ENCODE peak calls at places on chromosomes 3 and 15, in seven cellular contexts. L is stimulated activated CD4-positive, alpha-beta T cell treated with anti-CD3 and anti-CD28 coated beads, Interleukin-15, amount 100 ng/mL, for 24 hours; M is SW480; X is stimulated activated CD8-positive, alpha-beta memory T cell treated with anti-CD3 and anti-CD28 coated beads, Interleukin-15, amount 100 ng/mL, for 24 hours; F is cortex of kidney; P is astrocyte of the hippocampus; J is astrocyte of the spinal cord. O is an unnamed sample.
A peak's percentile ranks its signal among the peaks of the same experiment; 100 is the strongest.

GRCh38 chr15:65646486-65646885 is 24.7 kb downstream of the SLC24A1 start:
- DNase-seq in L (no peak), M (no peak), X (no peak), F (no peak), P (no peak), J (peak; percentile 36), O (no peak)

GRCh38 chr15:55403531-55403930 is 4.6 kb downstream of the CCPG1 start:
- DNase-seq in L (no peak), M (peak; percentile 17), X (no peak), F (no peak), P (peak; percentile 14), J (peak; percentile 67), O (peak; percentile 45)

GRCh38 chr3:195196266-195196665 is 74.7 kb downstream of the XXYLT1 start:
- DNase-seq in L (no peak), M (no peak), X (no peak), F (no peak), P (peak; percentile 67), J (peak; percentile 67), O (no peak)

GRCh38 chr15:82643992-82644391 is 3.2 kb downstream of the CPEB1 start:
- DNase-seq in L (no peak), M (no peak), X (no peak), F (no peak), P (no peak), J (no peak), O (no peak)

GRCh38 chr3:38114052-38114874 is 22.7 kb downstream of the ACAA1 start:
- DNase-seq in L (no peak), M (no peak), X (no peak), F (no peak), P (no peak), J (no peak), O (no peak)

GRCh38 chr15:42921049-42921731 is 612 bp upstream of the TTBK2 start:
- DNase-seq in L (peak; percentile 56), M (no peak), X (peak; percentile 18), F (no peak), P (peak; percentile 48), J (peak; percentile 21), O (peak; percentile 29)

GRCh38 chr3:132380979-132381944 is 36.0 kb upstream of the DNAJC13 start:
- DNase-seq in L (no peak), M (no peak), X (no peak), F (no peak), P (no peak), J (no peak), O (no peak)

GRCh38 chr3:56800373-56801150 is 1.2 kb downstream of the ARHGEF3 start:
- DNase-seq in L (peak; percentile 84), M (peak; percentile 75), X (no peak), F (no peak), P (peak; percentile 42), J (no peak), O (no peak)

GRCh38 chr3:95097493-95097892 is 1034.6 kb downstream of the NSUN3 start:
- DNase-seq in L (no peak), M (no peak), X (no peak), F (no peak), P (peak; percentile 1), J (no peak), O (no peak)

GRCh38 chr15:66706225-66706732 is 4.2 kb downstream of the SMAD6 start:
- DNase-seq in L (no peak), M (no peak), X (no peak), F (no peak), P (peak; percentile 82), J (no peak), O (peak; percentile 85)

GRCh38 chr3:38153986-38154608 is 11.2 kb upstream of the OXSR1 start:
- DNase-seq in L (no peak), M (no peak), X (no peak), F (no peak), P (peak; percentile 40), J (no peak), O (no peak)

GRCh38 chr3:187713504-187713903 is 11.1 kb upstream of the RTP2 start:
- DNase-seq in L (no peak), M (peak; percentile 44), X (no peak), F (no peak), P (peak; percentile 26), J (no peak), O (peak; percentile 54)

GRCh38 chr3:43726511-43726910 is 35.8 kb downstream of the ABHD5 start:
- DNase-seq in L (no peak), M (no peak), X (no peak), F (no peak), P (peak; percentile 41), J (peak; percentile 52), O (peak; percentile 9)

GRCh38 chr15:92044510-92044909 is 191.0 kb downstream of the SLCO3A1 start:
- DNase-seq in L (no peak), M (no peak), X (no peak), F (no peak), P (no peak), J (no peak), O (no peak)

GRCh38 chr15:33011976-33012375 is 182.5 kb downstream of the FMN1 start:
- DNase-seq in L (no peak), M (no peak), X (no peak), F (no peak), P (no peak), J (no peak), O (no peak)

GRCh38 chr15:90192961-90193786 is 8.0 kb upstream of the SEMA4B start:
- DNase-seq in L (no peak), M (no peak), X (no peak), F (no peak), P (no peak), J (no peak), O (no peak)

GRCh38 chr3:122011396-122011795 is 10.7 kb downstream of the ILDR1 start:
- DNase-seq in L (no peak), M (no peak), X (no peak), F (no peak), P (no peak), J (no peak), O (no peak)

GRCh38 chr3:36837089-36837488 is 72.7 kb upstream of the DCLK3 start:
- DNase-seq in L (no peak), M (no peak), X (no peak), F (no peak), P (no peak), J (no peak), O (no peak)

GRCh38 chr15:85750319-85750806 is 44.4 kb downstream of the KLHL25 start:
- DNase-seq in L (no peak), M (no peak), X (no peak), F (no peak), P (peak; percentile 88), J (peak; percentile 62), O (no peak)

GRCh38 chr3:70999730-71000129 is 583.8 kb downstream of the FOXP1 start:
- DNase-seq in L (no peak), M (peak; percentile 16), X (no peak), F (no peak), P (peak; percentile 70), J (peak; percentile 76), O (peak; percentile 49)

GRCh38 chr3:154252759-154253638 is 71.3 kb downstream of the DHX36 start:
- DNase-seq in L (peak; percentile 81), M (peak; percentile 73), X (peak; percentile 38), F (no peak), P (peak; percentile 95), J (peak; percentile 91), O (peak; percentile 83)

GRCh38 chr3:196782496-196782895 is 42.8 kb downstream of the PAK2 start:
- DNase-seq in L (no peak), M (no peak), X (no peak), F (no peak), P (no peak), J (no peak), O (no peak)

GRCh38 chr3:153138267-153139210 is 23.5 kb upstream of the RAP2B start:
- DNase-seq in L (peak; percentile 80), M (peak; percentile 87), X (no peak), F (no peak), P (peak; percentile 94), J (peak; percentile 90), O (peak; percentile 83)

GRCh38 chr3:119323401-119324107 is 29.4 kb downstream of the ARHGAP31 start:
- DNase-seq in L (no peak), M (peak; percentile 55), X (no peak), F (no peak), P (no peak), J (no peak), O (no peak)

GRCh38 chr3:51371943-51372557 is 13.0 kb upstream of the MANF start:
- DNase-seq in L (peak; percentile 67), M (peak; percentile 63), X (no peak), F (no peak), P (peak; percentile 85), J (peak; percentile 83), O (peak; percentile 67)

GRCh38 chr15:67201136-67201535 is 53.3 kb downstream of the AAGAB start:
- DNase-seq in L (no peak), M (no peak), X (no peak), F (no peak), P (peak; percentile 70), J (peak; percentile 76), O (no peak)

GRCh38 chr3:23904545-23904944 is 12.2 kb downstream of the NKIRAS1 start:
- DNase-seq in L (no peak), M (no peak), X (no peak), F (no peak), P (no peak), J (no peak), O (no peak)

GRCh38 chr3:126057547-126057819 is 26.4 kb downstream of the SLC41A3 start:
- DNase-seq in L (no peak), M (no peak), X (no peak), F (no peak), P (no peak), J (no peak), O (no peak)

O was measured in ACHN.